ENCODE peak calls at places on chromosomes 13 and 19, in five cellular contexts. L is thoracic aorta, M is K562, W is left ventricle myocardium inferior, E is AG04450. I is an unnamed sample.

GRCh38 chr19:3893509-3894179 is 13.2 kb downstream of the ATCAY start:
- DNase-seq in L (no peak), M (no peak), W (no peak), E (no peak), I (peak; percentile 29)

GRCh38 chr19:35222373-35223005 is 6.0 kb downstream of the FAM187B start:
- DNase-seq in L (no peak), M (no peak), W (no peak), E (no peak), I (no peak)

GRCh38 chr19:2487780-2488330 is 11.9 kb downstream of the GADD45B start:
- DNase-seq in L (no peak), M (no peak), W (no peak), E (no peak), I (peak; percentile 57)

GRCh38 chr13:40336228-40337221 is 329.9 kb downstream of the FOXO1 start:
- DNase-seq in L (no peak), M (no peak), W (no peak), E (no peak), I (no peak)

GRCh38 chr13:52651880-52652169 is 811 bp upstream of the SUGT1 start:
- DNase-seq in L (no peak), M (no peak), W (no peak), E (peak; percentile 11), I (no peak)

GRCh38 chr13:113275387-113275786 is 21.7 kb upstream of the LAMP1 start:
- DNase-seq in L (no peak), M (peak; percentile 61), W (no peak), E (peak; percentile 39), I (peak; percentile 68)

GRCh38 chr19:47704024-47704423 is 9.2 kb upstream of the EHD2 start:
- DNase-seq in L (no peak), M (no peak), W (no peak), E (peak; percentile 81), I (peak; percentile 89)

GRCh38 chr13:46134961-46135522 is 30.2 kb upstream of the CPB2 start:
- DNase-seq in L (no peak), M (no peak), W (no peak), E (no peak), I (no peak)

GRCh38 chr13:81171065-81171647 is 830.2 kb upstream of the SPRY2 start:
- DNase-seq in L (no peak), M (peak; percentile 6), W (no peak), E (no peak), I (no peak)

GRCh38 chr13:45882626-45883025 is 31.1 kb upstream of the SIAH3 start:
- DNase-seq in L (no peak), M (no peak), W (no peak), E (no peak), I (no peak)

GRCh38 chr19:32677657-32678056 is 2.0 kb downstream of the RGS9BP start:
- DNase-seq in L (no peak), M (no peak), W (no peak), E (no peak), I (no peak)

GRCh38 chr19:5665781-5666513 is 14.4 kb downstream of the MICOS13 start:
- DNase-seq in L (no peak), M (peak; percentile 35), W (no peak), E (peak; percentile 41), I (peak; percentile 98)

GRCh38 chr13:46176756-46177155 is 5.2 kb downstream of the LCP1 start:
- DNase-seq in L (no peak), M (no peak), W (no peak), E (no peak), I (no peak)

GRCh38 chr19:32676895-32677359 is 1.3 kb downstream of the RGS9BP start:
- DNase-seq in L (no peak), M (no peak), W (no peak), E (no peak), I (no peak)

GRCh38 chr13:113879506-113880360 is 15.9 kb upstream of the GAS6 start:
- DNase-seq in L (no peak), M (no peak), W (no peak), E (no peak), I (peak; percentile 62)

GRCh38 chr13:22311734-22312404 is 641.0 kb downstream of the FGF9 start:
- DNase-seq in L (no peak), M (no peak), W (peak; percentile 35), E (no peak), I (no peak)

GRCh38 chr19:377801-378581 is 31.0 kb downstream of the C2CD4C start:
- DNase-seq in L (no peak), M (no peak), W (no peak), E (no peak), I (peak; percentile 78)

GRCh38 chr19:36060430-36060829 is 5.7 kb downstream of the WDR62 start:
- DNase-seq in L (no peak), M (peak; percentile 42), W (peak; percentile 46), E (peak; percentile 29), I (peak; percentile 94)

GRCh38 chr19:2618611-2619010 is 83.9 kb downstream of the GNG7 start:
- DNase-seq in L (no peak), M (no peak), W (peak; percentile 69), E (no peak), I (peak; percentile 90)

GRCh38 chr13:28097503-28097902 is 2.9 kb downstream of the FLT3 start:
- DNase-seq in L (no peak), M (no peak), W (no peak), E (no peak), I (peak; percentile 36)

GRCh38 chr19:6678690-6679109 is 8.7 kb upstream of the TNFSF14 start:
- DNase-seq in L (no peak), M (no peak), W (no peak), E (no peak), I (no peak)

GRCh38 chr19:15154002-15154612 is 46.7 kb downstream of the NOTCH3 start:
- DNase-seq in L (no peak), M (peak; percentile 71), W (no peak), E (no peak), I (peak; percentile 54)

GRCh38 chr19:35045667-35046300 is 4.3 kb downstream of the HPN start:
- DNase-seq in L (no peak), M (peak; percentile 59), W (no peak), E (no peak), I (peak; percentile 93)

GRCh38 chr19:972281-972680 is 11.9 kb upstream of the WDR18 start:
- DNase-seq in L (no peak), M (no peak), W (no peak), E (no peak), I (no peak)

GRCh38 chr13:102977471-102977870 is 88.7 kb downstream of the SLC10A2 start:
- DNase-seq in L (no peak), M (no peak), W (no peak), E (no peak), I (no peak)

GRCh38 chr13:33072282-33072681 is 56.1 kb downstream of the KL start:
- DNase-seq in L (no peak), M (no peak), W (no peak), E (no peak), I (no peak)

GRCh38 chr13:108895220-108895704 is 265.9 kb downstream of the MYO16 start:
- DNase-seq in L (no peak), M (no peak), W (no peak), E (no peak), I (peak; percentile 19)

GRCh38 chr13:51266642-51267041 is 44.4 kb downstream of the FAM124A start:
- DNase-seq in L (no peak), M (no peak), W (no peak), E (no peak), I (no peak)

GRCh38 chr19:35812220-35813042 is at the start of gene PRODH2:
- DNase-seq in L (no peak), M (peak; percentile 7), W (no peak), E (no peak), I (no peak)

GRCh38 chr13:37914781-37915391 is 45.3 kb upstream of the TRPC4 start:
- DNase-seq in L (no peak), M (no peak), W (no peak), E (no peak), I (no peak)

DNA sequence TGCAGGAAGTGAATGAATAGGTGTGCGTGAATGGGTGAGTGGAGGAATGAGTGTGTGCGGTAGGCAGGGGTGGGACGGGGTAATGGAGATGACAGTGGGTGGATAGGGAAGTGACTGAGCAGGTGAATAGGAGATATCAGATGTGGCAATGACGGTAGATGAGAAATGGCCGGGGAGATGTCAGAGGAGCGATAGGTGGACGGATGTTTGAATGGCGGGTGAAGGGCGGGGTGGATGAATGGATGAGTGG is 1.5 kb downstream of the TTC9B start:
- DNase-seq in L (no peak), M (no peak), W (no peak), E (no peak), I (peak; percentile 77)
- H3K4me3 ChIP-seq in L (no peak overlapping the region), M (no peak overlapping the region), W (no peak overlapping the region), E (no peak overlapping the region), I (no peak overlapping the region)

DNA sequence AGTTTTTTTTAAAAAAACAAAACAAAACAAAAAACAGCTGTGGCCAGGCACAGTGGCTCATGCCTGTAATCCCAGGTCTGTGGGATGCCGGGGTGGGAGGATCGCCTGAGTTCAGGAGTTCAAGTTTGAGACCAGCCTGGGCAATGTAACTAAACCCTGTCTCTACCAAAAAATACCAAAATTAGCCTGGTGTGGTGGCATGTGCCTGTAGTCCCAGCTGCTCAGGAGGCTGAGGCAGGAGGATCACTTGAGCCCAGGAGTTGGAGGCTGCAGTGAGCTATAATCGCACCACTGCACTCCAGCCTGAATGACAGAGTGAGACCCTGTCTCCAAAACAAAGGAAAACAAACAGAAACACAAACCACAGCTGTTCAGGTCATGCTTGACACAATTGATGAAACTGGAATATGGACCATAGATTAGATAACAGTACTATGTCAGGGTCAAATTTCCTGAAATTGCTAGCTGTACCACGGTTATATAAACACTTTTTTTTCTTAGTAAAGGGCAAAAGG is 6.9 kb upstream of the ANGPTL4 start:
- DNase-seq in L (no peak), M (no peak), W (no peak), E (no peak), I (no peak)
- H3K4me3 ChIP-seq in L (no peak overlapping the region), M (no peak overlapping the region), W (no peak overlapping the region), E (no peak overlapping the region), I (no peak overlapping the region)

GRCh38 chr19:42130254-42130573 is 2.0 kb downstream of the POU2F2 start:
- DNase-seq in L (no peak), M (no peak), W (no peak), E (no peak), I (peak; percentile 79)

GRCh38 chr19:42132851-42133528 is 744 bp upstream of the POU2F2 start:
- DNase-seq in L (no peak), M (peak; percentile 97), W (peak; percentile 61), E (no peak), I (peak; percentile 96)

GRCh38 chr19:42129399-42130253 is 2.6 kb downstream of the POU2F2 start:
- DNase-seq in L (no peak), M (no peak), W (peak; percentile 29), E (no peak), I (peak; percentile 73)

GRCh38 chr19:42132030-42132628 is at the start of gene POU2F2:
- DNase-seq in L (no peak), M (peak; percentile 40), W (peak; percentile 39), E (no peak), I (peak; percentile 87)

GRCh38 chr19:42131149-42132029 is 857 bp downstream of the POU2F2 start:
- DNase-seq in L (no peak), M (no peak), W (no peak), E (no peak), I (peak; percentile 75)
- H3K4me3 ChIP-seq in L (peak overlapping the region; percentile 64), M (no peak overlapping the region), W (peak overlapping the region; percentile 51), E (peak overlapping the region; percentile 60), I (peak overlapping the region; percentile 65)

GRCh38 chr13:41354416-41354815 is 43.3 kb downstream of the NAA16 start:
- DNase-seq in L (no peak), M (no peak), W (no peak), E (no peak), I (peak; percentile 58)

GRCh38 chr13:41361501-41361900 is 50.4 kb downstream of the NAA16 start:
- DNase-seq in L (no peak), M (no peak), W (no peak), E (no peak), I (no peak)

GRCh38 chr13:41352935-41353801 is 42.1 kb downstream of the NAA16 start:
- DNase-seq in L (no peak), M (peak; percentile 19), W (no peak), E (peak; percentile 13), I (no peak)

GRCh38 chr13:41356788-41357187 is 45.7 kb downstream of the NAA16 start:
- DNase-seq in L (no peak), M (no peak), W (no peak), E (no peak), I (no peak)
- H3K4me3 ChIP-seq in L (no peak overlapping the region), M (no peak overlapping the region), W (no peak overlapping the region), E (no peak overlapping the region), I (no peak overlapping the region)